ENCODE peak calls at places on chromosomes 1 and 21, in four cellular contexts. One of them, this sample, is unnamed.

GRCh38 chr1:47387921-47388509 is 28.1 kb upstream of the FOXE3 start:
- DNase-seq in psoas muscle: no peak
- DNase-seq in stimulated activated CD8-positive, alpha-beta memory T cell treated with anti-CD3 and anti-CD28 coated beads, Interleukin-4, amount 100 ng/mL, for 4 hours: no peak
- DNase-seq in progenitor cell of endocrine pancreas: no peak
- DNase-seq in this sample: no peak

GRCh38 chr1:110298991-110299390 is 40.2 kb upstream of the RBM15 start:
- DNase-seq in psoas muscle: no peak
- DNase-seq in stimulated activated CD8-positive, alpha-beta memory T cell treated with anti-CD3 and anti-CD28 coated beads, Interleukin-4, amount 100 ng/mL, for 4 hours: no peak
- DNase-seq in progenitor cell of endocrine pancreas: no peak
- DNase-seq in this sample: no peak

GRCh38 chr1:16677552-16678423 is 11.0 kb upstream of the RNU1-3 start:
- DNase-seq in stimulated activated CD8-positive, alpha-beta memory T cell treated with anti-CD3 and anti-CD28 coated beads, Interleukin-4, amount 100 ng/mL, for 4 hours: peak
- DNase-seq in progenitor cell of endocrine pancreas: no peak
- DNase-seq in psoas muscle: no peak
- DNase-seq in this sample: no peak

GRCh38 chr1:71413441-71414170 is 332.8 kb upstream of the ZRANB2 start:
- DNase-seq in progenitor cell of endocrine pancreas: no peak
- DNase-seq in psoas muscle: no peak
- DNase-seq in stimulated activated CD8-positive, alpha-beta memory T cell treated with anti-CD3 and anti-CD28 coated beads, Interleukin-4, amount 100 ng/mL, for 4 hours: no peak
- DNase-seq in this sample: no peak

GRCh38 chr1:47684964-47685762 is 247.3 kb downstream of the FOXD2 start:
- DNase-seq in progenitor cell of endocrine pancreas: no peak
- DNase-seq in stimulated activated CD8-positive, alpha-beta memory T cell treated with anti-CD3 and anti-CD28 coated beads, Interleukin-4, amount 100 ng/mL, for 4 hours: no peak
- DNase-seq in psoas muscle: no peak
- DNase-seq in this sample: no peak

GRCh38 chr1:175075572-175076568 is 8.2 kb downstream of the TNN start:
- DNase-seq in stimulated activated CD8-positive, alpha-beta memory T cell treated with anti-CD3 and anti-CD28 coated beads, Interleukin-4, amount 100 ng/mL, for 4 hours: no peak
- DNase-seq in psoas muscle: no peak
- DNase-seq in progenitor cell of endocrine pancreas: no peak
- DNase-seq in this sample: no peak

GRCh38 chr1:185980891-185981290 is 246.7 kb downstream of the HMCN1 start:
- DNase-seq in psoas muscle: no peak
- DNase-seq in progenitor cell of endocrine pancreas: no peak
- DNase-seq in stimulated activated CD8-positive, alpha-beta memory T cell treated with anti-CD3 and anti-CD28 coated beads, Interleukin-4, amount 100 ng/mL, for 4 hours: no peak
- DNase-seq in this sample: no peak

GRCh38 chr1:6102227-6102845 is 56.6 kb downstream of the KCNAB2 start:
- DNase-seq in progenitor cell of endocrine pancreas: no peak
- DNase-seq in stimulated activated CD8-positive, alpha-beta memory T cell treated with anti-CD3 and anti-CD28 coated beads, Interleukin-4, amount 100 ng/mL, for 4 hours: no peak
- DNase-seq in psoas muscle: peak
- DNase-seq in this sample: no peak

GRCh38 chr1:155646307-155646706 is 36.3 kb downstream of the MSTO1 start:
- DNase-seq in progenitor cell of endocrine pancreas: no peak
- DNase-seq in stimulated activated CD8-positive, alpha-beta memory T cell treated with anti-CD3 and anti-CD28 coated beads, Interleukin-4, amount 100 ng/mL, for 4 hours: no peak
- DNase-seq in psoas muscle: peak
- DNase-seq in this sample: peak

GRCh38 chr21:41881051-41881450 is 1.9 kb upstream of the PRDM15 start:
- DNase-seq in progenitor cell of endocrine pancreas: no peak
- DNase-seq in stimulated activated CD8-positive, alpha-beta memory T cell treated with anti-CD3 and anti-CD28 coated beads, Interleukin-4, amount 100 ng/mL, for 4 hours: no peak
- DNase-seq in psoas muscle: no peak
- DNase-seq in this sample: no peak

GRCh38 chr1:209291715-209292114 is 291.8 kb upstream of the CAMK1G start:
- DNase-seq in progenitor cell of endocrine pancreas: no peak
- DNase-seq in psoas muscle: no peak
- DNase-seq in stimulated activated CD8-positive, alpha-beta memory T cell treated with anti-CD3 and anti-CD28 coated beads, Interleukin-4, amount 100 ng/mL, for 4 hours: no peak
- DNase-seq in this sample: no peak

GRCh38 chr1:119375366-119375765 is 6.8 kb downstream of the HAO2 start:
- DNase-seq in psoas muscle: no peak
- DNase-seq in stimulated activated CD8-positive, alpha-beta memory T cell treated with anti-CD3 and anti-CD28 coated beads, Interleukin-4, amount 100 ng/mL, for 4 hours: no peak
- DNase-seq in progenitor cell of endocrine pancreas: no peak
- DNase-seq in this sample: no peak

GRCh38 chr1:155049651-155050559 is 1.2 kb upstream of the ADAM15 start:
- DNase-seq in stimulated activated CD8-positive, alpha-beta memory T cell treated with anti-CD3 and anti-CD28 coated beads, Interleukin-4, amount 100 ng/mL, for 4 hours: no peak
- DNase-seq in psoas muscle: no peak
- DNase-seq in progenitor cell of endocrine pancreas: no peak
- DNase-seq in this sample: peak

GRCh38 chr1:76219589-76219914 is 145.0 kb downstream of the ST6GALNAC3 start:
- DNase-seq in psoas muscle: no peak
- DNase-seq in stimulated activated CD8-positive, alpha-beta memory T cell treated with anti-CD3 and anti-CD28 coated beads, Interleukin-4, amount 100 ng/mL, for 4 hours: no peak
- DNase-seq in progenitor cell of endocrine pancreas: no peak
- DNase-seq in this sample: no peak

GRCh38 chr1:186236921-186237320 is 138.1 kb downstream of the TPR start:
- DNase-seq in stimulated activated CD8-positive, alpha-beta memory T cell treated with anti-CD3 and anti-CD28 coated beads, Interleukin-4, amount 100 ng/mL, for 4 hours: no peak
- DNase-seq in psoas muscle: no peak
- DNase-seq in progenitor cell of endocrine pancreas: no peak
- DNase-seq in this sample: no peak

GRCh38 chr1:109306832-109307362 is at the start of gene MYBPHL:
- DNase-seq in progenitor cell of endocrine pancreas: no peak
- DNase-seq in psoas muscle: no peak
- DNase-seq in stimulated activated CD8-positive, alpha-beta memory T cell treated with anti-CD3 and anti-CD28 coated beads, Interleukin-4, amount 100 ng/mL, for 4 hours: no peak
- DNase-seq in this sample: no peak

GRCh38 chr1:236507022-236507700 is 16.6 kb upstream of the LGALS8 start:
- DNase-seq in progenitor cell of endocrine pancreas: no peak
- DNase-seq in stimulated activated CD8-positive, alpha-beta memory T cell treated with anti-CD3 and anti-CD28 coated beads, Interleukin-4, amount 100 ng/mL, for 4 hours: no peak
- DNase-seq in psoas muscle: no peak
- DNase-seq in this sample: peak

GRCh38 chr1:151885479-151885878 is 23.8 kb downstream of the THEM4 start:
- DNase-seq in stimulated activated CD8-positive, alpha-beta memory T cell treated with anti-CD3 and anti-CD28 coated beads, Interleukin-4, amount 100 ng/mL, for 4 hours: no peak
- DNase-seq in psoas muscle: no peak
- DNase-seq in progenitor cell of endocrine pancreas: no peak
- DNase-seq in this sample: no peak

GRCh38 chr1:235867903-235868469 is 1.3 kb upstream of the LYST start:
- DNase-seq in psoas muscle: no peak
- DNase-seq in stimulated activated CD8-positive, alpha-beta memory T cell treated with anti-CD3 and anti-CD28 coated beads, Interleukin-4, amount 100 ng/mL, for 4 hours: no peak
- DNase-seq in progenitor cell of endocrine pancreas: no peak
- DNase-seq in this sample: no peak

GRCh38 chr21:31985398-31985797 is 112.6 kb downstream of the HUNK start:
- DNase-seq in stimulated activated CD8-positive, alpha-beta memory T cell treated with anti-CD3 and anti-CD28 coated beads, Interleukin-4, amount 100 ng/mL, for 4 hours: no peak
- DNase-seq in progenitor cell of endocrine pancreas: no peak
- DNase-seq in psoas muscle: no peak
- DNase-seq in this sample: no peak

GRCh38 chr1:200857804-200858203 is 15.0 kb upstream of the GPR25 start:
- DNase-seq in progenitor cell of endocrine pancreas: no peak
- DNase-seq in stimulated activated CD8-positive, alpha-beta memory T cell treated with anti-CD3 and anti-CD28 coated beads, Interleukin-4, amount 100 ng/mL, for 4 hours: no peak
- DNase-seq in psoas muscle: no peak
- DNase-seq in this sample: no peak

GRCh38 chr1:179823693-179824092 is 53.9 kb downstream of the TOR1AIP2 start:
- DNase-seq in progenitor cell of endocrine pancreas: no peak
- DNase-seq in stimulated activated CD8-positive, alpha-beta memory T cell treated with anti-CD3 and anti-CD28 coated beads, Interleukin-4, amount 100 ng/mL, for 4 hours: no peak
- DNase-seq in psoas muscle: no peak
- DNase-seq in this sample: no peak

GRCh38 chr1:156750191-156750931 is 1.1 kb downstream of the HDGF start:
- DNase-seq in stimulated activated CD8-positive, alpha-beta memory T cell treated with anti-CD3 and anti-CD28 coated beads, Interleukin-4, amount 100 ng/mL, for 4 hours: no peak
- DNase-seq in psoas muscle: peak
- DNase-seq in progenitor cell of endocrine pancreas: no peak
- DNase-seq in this sample: peak

GRCh38 chr1:162988869-162989268 is 80.3 kb upstream of the RGS4 start:
- DNase-seq in psoas muscle: no peak
- DNase-seq in stimulated activated CD8-positive, alpha-beta memory T cell treated with anti-CD3 and anti-CD28 coated beads, Interleukin-4, amount 100 ng/mL, for 4 hours: no peak
- DNase-seq in progenitor cell of endocrine pancreas: no peak
- DNase-seq in this sample: no peak

GRCh38 chr1:28374297-28374696 is 4.8 kb downstream of the PHACTR4 start:
- DNase-seq in stimulated activated CD8-positive, alpha-beta memory T cell treated with anti-CD3 and anti-CD28 coated beads, Interleukin-4, amount 100 ng/mL, for 4 hours: no peak
- DNase-seq in progenitor cell of endocrine pancreas: no peak
- DNase-seq in psoas muscle: no peak
- DNase-seq in this sample: no peak

GRCh38 chr1:93680121-93681094 is 1.2 kb downstream of the BCAR3 start:
- DNase-seq in stimulated activated CD8-positive, alpha-beta memory T cell treated with anti-CD3 and anti-CD28 coated beads, Interleukin-4, amount 100 ng/mL, for 4 hours: no peak
- DNase-seq in progenitor cell of endocrine pancreas: peak
- DNase-seq in psoas muscle: peak
- DNase-seq in this sample: peak

GRCh38 chr1:22884806-22885559 is 87.7 kb downstream of the LACTBL1 start:
- DNase-seq in progenitor cell of endocrine pancreas: no peak
- DNase-seq in stimulated activated CD8-positive, alpha-beta memory T cell treated with anti-CD3 and anti-CD28 coated beads, Interleukin-4, amount 100 ng/mL, for 4 hours: no peak
- DNase-seq in psoas muscle: no peak
- DNase-seq in this sample: no peak

GRCh38 chr1:208475449-208475848 is 231.3 kb upstream of the PLXNA2 start:
- DNase-seq in stimulated activated CD8-positive, alpha-beta memory T cell treated with anti-CD3 and anti-CD28 coated beads, Interleukin-4, amount 100 ng/mL, for 4 hours: no peak
- DNase-seq in psoas muscle: peak
- DNase-seq in progenitor cell of endocrine pancreas: no peak
- DNase-seq in this sample: no peak

GRCh38 chr1:36585760-36586072 is 103.0 kb upstream of the CSF3R start:
- DNase-seq in stimulated activated CD8-positive, alpha-beta memory T cell treated with anti-CD3 and anti-CD28 coated beads, Interleukin-4, amount 100 ng/mL, for 4 hours: no peak
- DNase-seq in psoas muscle: no peak
- DNase-seq in progenitor cell of endocrine pancreas: no peak
- DNase-seq in this sample: peak